ENCODE peak calls at places on chromosomes 16 and 17, in four cellular contexts. One of them, this sample, is unnamed.

GRCh38 chr17:73137376-73137775 is 27.4 kb upstream of the SSTR2 start:
- DNase-seq in globus pallidus: no peak
- DNase-seq in EL: no peak
- DNase-seq in posterior cingulate gyrus: no peak
- DNase-seq in this sample: no peak

GRCh38 chr17:78346605-78347250 is 13.1 kb downstream of the SOCS3 start:
- DNase-seq in globus pallidus: no peak
- DNase-seq in EL: peak
- DNase-seq in posterior cingulate gyrus: no peak
- DNase-seq in this sample: no peak

GRCh38 chr17:28864991-28865849 is 10.4 kb downstream of the ERAL1 start:
- DNase-seq in posterior cingulate gyrus: no peak
- DNase-seq in globus pallidus: no peak
- DNase-seq in EL: no peak
- DNase-seq in this sample: no peak

GRCh38 chr17:4208228-4208627 is 55.6 kb downstream of the ANKFY1 start:
- DNase-seq in EL: no peak
- DNase-seq in globus pallidus: no peak
- DNase-seq in posterior cingulate gyrus: no peak
- DNase-seq in this sample: no peak

GRCh38 chr16:65229191-65229662 is 107.4 kb upstream of the CDH11 start:
- DNase-seq in globus pallidus: no peak
- DNase-seq in EL: peak
- DNase-seq in posterior cingulate gyrus: no peak
- DNase-seq in this sample: no peak

GRCh38 chr16:57268804-57269800 is 15.4 kb downstream of the PLLP start:
- DNase-seq in posterior cingulate gyrus: no peak
- DNase-seq in globus pallidus: no peak
- DNase-seq in EL: no peak
- DNase-seq in this sample: no peak

GRCh38 chr17:37726891-37727780 is 17.7 kb downstream of the HNF1B start:
- DNase-seq in EL: no peak
- DNase-seq in globus pallidus: no peak
- DNase-seq in posterior cingulate gyrus: no peak
- DNase-seq in this sample: no peak

GRCh38 chr16:2985893-2986355 is 5.7 kb upstream of the PKMYT1 start:
- DNase-seq in posterior cingulate gyrus: no peak
- DNase-seq in EL: no peak
- DNase-seq in globus pallidus: no peak
- DNase-seq in this sample: no peak

GRCh38 chr17:75706042-75706728 is 15.1 kb upstream of the ITGB4 start:
- DNase-seq in EL: no peak
- DNase-seq in globus pallidus: no peak
- DNase-seq in posterior cingulate gyrus: no peak
- DNase-seq in this sample: no peak

GRCh38 chr17:64598672-64599071 is 63.4 kb downstream of the SMURF2 start:
- DNase-seq in posterior cingulate gyrus: no peak
- DNase-seq in globus pallidus: no peak
- DNase-seq in EL: no peak
- DNase-seq in this sample: no peak

GRCh38 chr17:19567216-19568015 is 33.8 kb downstream of the SLC47A1 start:
- DNase-seq in posterior cingulate gyrus: no peak
- DNase-seq in EL: no peak
- DNase-seq in globus pallidus: no peak
- DNase-seq in this sample: no peak

GRCh38 chr16:4067262-4068001 is 48.8 kb downstream of the ADCY9 start:
- DNase-seq in globus pallidus: no peak
- DNase-seq in EL: no peak
- DNase-seq in posterior cingulate gyrus: no peak
- DNase-seq in this sample: no peak

GRCh38 chr16:66091462-66091861 is 275.0 kb upstream of the CDH5 start:
- DNase-seq in EL: no peak
- DNase-seq in posterior cingulate gyrus: no peak
- DNase-seq in globus pallidus: no peak
- DNase-seq in this sample: no peak

GRCh38 chr17:57916925-57917858 is 38.0 kb downstream of the CUEDC1 start:
- DNase-seq in EL: no peak
- DNase-seq in posterior cingulate gyrus: peak
- DNase-seq in globus pallidus: peak
- DNase-seq in this sample: no peak

GRCh38 chr16:28324235-28324886 is 32.0 kb downstream of the SBK1 start:
- DNase-seq in EL: no peak
- DNase-seq in posterior cingulate gyrus: no peak
- DNase-seq in globus pallidus: no peak
- DNase-seq in this sample: no peak

GRCh38 chr16:57601801-57602478 is 26.5 kb upstream of the ADGRG1 start:
- DNase-seq in posterior cingulate gyrus: no peak
- DNase-seq in globus pallidus: no peak
- DNase-seq in EL: no peak
- DNase-seq in this sample: no peak

GRCh38 chr17:19002805-19003542 is 1.6 kb downstream of the FAM83G start:
- DNase-seq in EL: peak
- DNase-seq in posterior cingulate gyrus: no peak
- DNase-seq in globus pallidus: no peak
- DNase-seq in this sample: no peak

GRCh38 chr16:8528471-8528870 is 61.8 kb downstream of the TMEM114 start:
- DNase-seq in EL: no peak
- DNase-seq in posterior cingulate gyrus: no peak
- DNase-seq in globus pallidus: no peak
- DNase-seq in this sample: no peak

GRCh38 chr16:87333101-87333500 is 15.9 kb upstream of the C16orf95 start:
- DNase-seq in globus pallidus: peak
- DNase-seq in EL: no peak
- DNase-seq in posterior cingulate gyrus: peak
- DNase-seq in this sample: no peak